ENCODE peak calls at places on chromosomes 4 and X, in six cellular contexts. B is endothelial cell, W is prostate gland, R is nephron progenitor cell, Z is WERI-Rb-1, G is foreskin fibroblast. Q is an unnamed sample.
A peak's percentile ranks its signal among the peaks of the same experiment; 100 is the strongest.

GRCh38 chr4:155582971-155583437 is 83.6 kb upstream of the GUCY1A1 start:
- DNase-seq in Z (no peak), G (peak; percentile 63), B (no peak), R (no peak), W (no peak), Q (no peak)

GRCh38 chr4:158809611-158810486 is 41.0 kb downstream of the FNIP2 start:
- DNase-seq in W (peak; percentile 58), G (peak; percentile 67), R (no peak), B (no peak), Z (no peak), Q (peak; percentile 21)

GRCh38 chr4:161320377-161320776 is 843.4 kb downstream of the FSTL5 start:
- DNase-seq in Z (peak; percentile 62), R (peak; percentile 11), G (peak; percentile 1), B (no peak), W (no peak), Q (peak; percentile 11)

GRCh38 chr4:100823993-100824323 is 306.1 kb upstream of the EMCN start:
- DNase-seq in R (no peak), B (no peak), G (no peak), Z (no peak), W (no peak), Q (no peak)

GRCh38 chrX:38192007-38192625 is 28.6 kb downstream of the SRPX start:
- DNase-seq in B (peak; percentile 10), W (peak; percentile 8), R (no peak), Z (no peak), G (peak; percentile 40), Q (no peak)

GRCh38 chr4:54281060-54281781 is 52.1 kb downstream of the PDGFRA start:
- DNase-seq in Z (no peak), G (peak; percentile 96), B (no peak), W (peak; percentile 90), R (no peak), Q (no peak)

GRCh38 chr4:8762951-8763735 is 108.5 kb downstream of the HMX1 start:
- DNase-seq in G (no peak), W (no peak), Z (no peak), R (no peak), B (no peak), Q (no peak)

GRCh38 chr4:48939785-48940184 is 33.2 kb upstream of the OCIAD2 start:
- DNase-seq in W (no peak), R (no peak), G (peak; percentile 66), B (no peak), Z (no peak), Q (no peak)

GRCh38 chrX:74931214-74931613 is 6.0 kb upstream of the NEXMIF start:
- DNase-seq in Z (no peak), W (no peak), G (no peak), B (peak; percentile 16), R (peak; percentile 30), Q (no peak)

GRCh38 chr4:140856692-140857091 is 100.5 kb upstream of the TBC1D9 start:
- DNase-seq in G (peak; percentile 28), R (no peak), Z (no peak), W (no peak), B (no peak), Q (no peak)

GRCh38 chr4:155407480-155407879 is 30.7 kb upstream of the MAP9 start:
- DNase-seq in B (no peak), Z (no peak), G (peak; percentile 10), W (no peak), R (no peak), Q (no peak)

GRCh38 chr4:41611124-41611838 is 73.3 kb downstream of the LIMCH1 start:
- DNase-seq in W (no peak), Z (no peak), B (no peak), R (no peak), G (no peak), Q (no peak)

GRCh38 chr4:77833158-77833724 is 14.1 kb upstream of the CNOT6L start:
- DNase-seq in G (no peak), W (no peak), Z (no peak), R (no peak), B (no peak), Q (no peak)

GRCh38 chrX:50988649-50989048 is 78.1 kb downstream of the BMP15 start:
- DNase-seq in R (peak; percentile 33), B (peak; percentile 25), W (peak; percentile 4), G (peak; percentile 24), Z (peak; percentile 25), Q (peak; percentile 16)

GRCh38 chr4:22695011-22695410 is 2.3 kb downstream of the GBA3 start:
- DNase-seq in R (no peak), W (no peak), G (no peak), Z (no peak), B (no peak), Q (no peak)

GRCh38 chrX:87388381-87388780 is 129.2 kb upstream of the KLHL4 start:
- DNase-seq in B (no peak), Z (no peak), R (no peak), G (no peak), W (no peak), Q (no peak)

GRCh38 chr4:110025057-110025456 is 112.4 kb downstream of the EGF start:
- DNase-seq in Z (no peak), R (no peak), B (no peak), G (no peak), W (no peak), Q (no peak)

GRCh38 chr4:106366026-106366425 is 2.6 kb downstream of the GIMD1 start:
- DNase-seq in R (no peak), W (no peak), G (peak; percentile 47), B (no peak), Z (no peak), Q (no peak)

GRCh38 chrX:10516781-10517322 is 103.5 kb downstream of the MID1 start:
- DNase-seq in B (no peak), W (no peak), Z (no peak), R (no peak), G (no peak), Q (no peak)

GRCh38 chrX:22373766-22374165 is 101.1 kb downstream of the CBLL2 start:
- DNase-seq in R (no peak), B (no peak), W (no peak), Z (no peak), G (no peak), Q (no peak)

GRCh38 chr4:5783486-5783885 is 72.5 kb downstream of the EVC start:
- DNase-seq in R (no peak), G (no peak), W (no peak), B (no peak), Z (no peak), Q (no peak)

GRCh38 chrX:70176938-70177533 is at the start of gene DGAT2L6:
- DNase-seq in W (no peak), B (no peak), R (no peak), G (no peak), Z (peak; percentile 64), Q (no peak)

GRCh38 chr4:635851-636627 is 10.7 kb downstream of the PDE6B start:
- DNase-seq in B (no peak), G (no peak), W (no peak), Z (no peak), R (no peak), Q (no peak)

GRCh38 chr4:5887361-5888221 is 5.3 kb downstream of the CRMP1 start:
- DNase-seq in Z (peak; percentile 77), W (no peak), G (no peak), R (peak; percentile 73), B (peak; percentile 44), Q (no peak)

GRCh38 chr4:41174444-41174843 is 39.9 kb downstream of the APBB2 start:
- DNase-seq in R (no peak), W (no peak), G (peak; percentile 60), Z (no peak), B (no peak), Q (no peak)

GRCh38 chrX:44898411-44899221 is 25.6 kb downstream of the KDM6A start:
- DNase-seq in W (no peak), Z (peak; percentile 14), R (no peak), B (no peak), G (no peak), Q (no peak)

GRCh38 chr4:55407119-55407518 is 11.4 kb downstream of the TMEM165 start:
- DNase-seq in Z (no peak), G (no peak), B (no peak), R (no peak), W (no peak), Q (no peak)

GRCh38 chrX:153525451-153525850 is 8.0 kb downstream of the ATP2B3 start:
- DNase-seq in Z (no peak), B (no peak), W (no peak), G (no peak), R (no peak), Q (no peak)

GRCh38 chr4:156888762-156889161 is 82.8 kb downstream of the PDGFC start:
- DNase-seq in B (no peak), R (no peak), W (no peak), G (peak; percentile 71), Z (no peak), Q (no peak)

GRCh38 chr4:952881-953573 is 20.3 kb downstream of the DGKQ start:
- DNase-seq in G (no peak), R (no peak), B (no peak), Z (no peak), W (no peak), Q (no peak)

GRCh38 chr4:124253080-124253479 is 459.5 kb downstream of the ANKRD50 start:
- DNase-seq in B (no peak), G (peak; percentile 4), Z (no peak), R (no peak), W (no peak), Q (no peak)

GRCh38 chrX:131816551-131817136 is 206.5 kb upstream of the STK26 start:
- DNase-seq in G (peak; percentile 63), W (peak; percentile 7), R (no peak), B (no peak), Z (peak; percentile 59), Q (peak; percentile 39)
- TF ChIP-seq CTCF in G (peak; percentile 2), W (no peak), R (no peak), B (no peak), Z (no peak), Q (peak; percentile 20)

GRCh38 chr4:4256799-4257198 is 8.8 kb upstream of the TMEM128 start:
- DNase-seq in Z (no peak), B (no peak), W (no peak), R (no peak), G (no peak), Q (peak; percentile 11)
- TF ChIP-seq CTCF in Z (no peak), B (no peak), W (no peak), R (no peak), G (no peak), Q (no peak)

GRCh38 chr4:70885174-70885573 is 17.0 kb upstream of the MOB1B start:
- DNase-seq in B (no peak), G (no peak), R (no peak), Z (no peak), W (no peak), Q (no peak)
- TF ChIP-seq CTCF in B (no peak), G (no peak), R (no peak), Z (no peak), W (no peak), Q (peak; percentile 23)

GRCh38 chrX:23373129-23373804 is 38.6 kb downstream of the PTCHD1 start:
- DNase-seq in B (no peak), Z (no peak), R (no peak), G (peak; percentile 59), W (no peak), Q (no peak)

GRCh38 chrX:23380581-23380980 is 45.9 kb downstream of the PTCHD1 start:
- DNase-seq in G (no peak), W (no peak), Z (no peak), B (no peak), R (no peak), Q (no peak)

GRCh38 chrX:23374291-23374690 is 39.6 kb downstream of the PTCHD1 start:
- DNase-seq in R (no peak), W (no peak), G (no peak), Z (peak; percentile 34), B (no peak), Q (no peak)

GRCh38 chrX:23372220-23372902 is 37.7 kb downstream of the PTCHD1 start:
- DNase-seq in W (no peak), R (no peak), B (no peak), G (no peak), Z (no peak), Q (no peak)

GRCh38 chrX:23376581-23376980 is 41.9 kb downstream of the PTCHD1 start:
- DNase-seq in G (no peak), R (no peak), W (no peak), B (no peak), Z (no peak), Q (no peak)
- TF ChIP-seq CTCF in G (no peak), R (no peak), W (no peak), B (no peak), Z (no peak), Q (no peak)

Q was measured in GM13976.